ENCODE peak calls at places on chromosomes 2 and 18, in seven cellular contexts. One of them, this sample, is unnamed.

GRCh38 chr2:31414601-31415241 is at the start of gene XDH:
- DNase-seq in bronchial epithelial cell: peak
- DNase-seq in HFFc6: peak
- DNase-seq in left lung: no peak
- DNase-seq in HCT116: no peak
- DNase-seq in GM20000: no peak
- DNase-seq in OCI-LY7: no peak
- DNase-seq in this sample: no peak

GRCh38 chr2:160719116-160719515 is 225.5 kb upstream of the RBMS1 start:
- DNase-seq in OCI-LY7: no peak
- DNase-seq in HFFc6: peak
- DNase-seq in bronchial epithelial cell: peak
- DNase-seq in GM20000: no peak
- DNase-seq in left lung: no peak
- DNase-seq in HCT116: no peak
- DNase-seq in this sample: no peak

GRCh38 chr2:95043300-95043786 is 17.8 kb downstream of the MAL start:
- DNase-seq in bronchial epithelial cell: peak
- DNase-seq in GM20000: no peak
- DNase-seq in OCI-LY7: no peak
- DNase-seq in HCT116: no peak
- DNase-seq in HFFc6: peak
- DNase-seq in left lung: no peak
- DNase-seq in this sample: peak

GRCh38 chr2:181752301-181752700 is 72.0 kb upstream of the NEUROD1 start:
- DNase-seq in left lung: no peak
- DNase-seq in GM20000: no peak
- DNase-seq in bronchial epithelial cell: no peak
- DNase-seq in OCI-LY7: no peak
- DNase-seq in HFFc6: peak
- DNase-seq in HCT116: no peak
- DNase-seq in this sample: no peak

GRCh38 chr2:84880645-84881521 is at the start of gene TRABD2A:
- DNase-seq in OCI-LY7: no peak
- DNase-seq in HCT116: no peak
- DNase-seq in left lung: peak
- DNase-seq in GM20000: peak
- DNase-seq in HFFc6: no peak
- DNase-seq in bronchial epithelial cell: no peak
- DNase-seq in this sample: no peak

GRCh38 chr2:55985406-55985805 is 61.8 kb upstream of the EFEMP1 start:
- DNase-seq in HFFc6: no peak
- DNase-seq in HCT116: no peak
- DNase-seq in OCI-LY7: peak
- DNase-seq in left lung: no peak
- DNase-seq in bronchial epithelial cell: no peak
- DNase-seq in GM20000: peak
- DNase-seq in this sample: no peak

GRCh38 chr2:191441761-191442160 is 196.6 kb downstream of the MYO1B start:
- DNase-seq in bronchial epithelial cell: no peak
- DNase-seq in GM20000: no peak
- DNase-seq in HFFc6: peak
- DNase-seq in HCT116: no peak
- DNase-seq in left lung: no peak
- DNase-seq in OCI-LY7: no peak
- DNase-seq in this sample: no peak

GRCh38 chr18:70107037-70107436 is 98.5 kb downstream of the RTTN start:
- DNase-seq in left lung: no peak
- DNase-seq in OCI-LY7: no peak
- DNase-seq in HCT116: no peak
- DNase-seq in bronchial epithelial cell: no peak
- DNase-seq in HFFc6: no peak
- DNase-seq in GM20000: no peak
- DNase-seq in this sample: no peak

GRCh38 chr2:186422226-186422625 is 63.8 kb upstream of the ZC3H15 start:
- DNase-seq in bronchial epithelial cell: peak
- DNase-seq in GM20000: no peak
- DNase-seq in HFFc6: peak
- DNase-seq in OCI-LY7: no peak
- DNase-seq in HCT116: no peak
- DNase-seq in left lung: no peak
- DNase-seq in this sample: no peak

GRCh38 chr2:241689306-241689705 is 2.7 kb upstream of the DTYMK start:
- DNase-seq in HFFc6: no peak
- DNase-seq in HCT116: no peak
- DNase-seq in OCI-LY7: no peak
- DNase-seq in left lung: no peak
- DNase-seq in GM20000: no peak
- DNase-seq in bronchial epithelial cell: no peak
- DNase-seq in this sample: no peak
- TF ChIP-seq CTCF in HFFc6: no peak
- TF ChIP-seq CTCF in HCT116: no peak
- TF ChIP-seq CTCF in OCI-LY7: no peak
- TF ChIP-seq CTCF in left lung: no peak
- TF ChIP-seq CTCF in GM20000: no peak
- TF ChIP-seq CTCF in bronchial epithelial cell: no peak
- TF ChIP-seq CTCF in this sample: no peak

DNA sequence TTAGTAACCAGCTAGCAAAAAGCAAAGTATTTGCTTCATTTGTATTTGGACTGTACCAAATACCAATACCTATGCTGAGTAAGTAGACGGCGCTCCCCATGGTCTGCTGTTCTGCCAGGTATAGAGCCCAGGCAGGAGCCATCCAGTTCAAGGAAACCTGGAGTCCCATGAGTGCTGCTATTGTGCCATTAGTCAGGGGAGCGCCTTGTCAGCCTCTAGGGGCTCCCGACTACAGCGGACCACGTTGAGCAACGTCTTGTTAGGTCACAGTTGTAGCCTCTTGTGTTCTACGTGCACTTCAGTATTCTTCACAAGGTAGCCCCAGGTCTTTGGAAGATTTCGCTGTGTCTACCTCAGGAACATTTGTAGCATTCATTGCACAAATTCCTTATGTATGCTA is 21.6 kb upstream of the SLC9A2 start:
- DNase-seq in HCT116: no peak
- DNase-seq in left lung: no peak
- DNase-seq in HFFc6: no peak
- DNase-seq in GM20000: no peak
- DNase-seq in bronchial epithelial cell: no peak
- DNase-seq in OCI-LY7: no peak
- DNase-seq in this sample: no peak
- TF ChIP-seq CTCF in HCT116: no peak
- TF ChIP-seq CTCF in left lung: no peak
- TF ChIP-seq CTCF in HFFc6: no peak
- TF ChIP-seq CTCF in GM20000: no peak
- TF ChIP-seq CTCF in bronchial epithelial cell: no peak
- TF ChIP-seq CTCF in OCI-LY7: no peak
- TF ChIP-seq CTCF in this sample: no peak

GRCh38 chr2:110851531-110851930 is 119.2 kb downstream of the ACOXL start:
- DNase-seq in HCT116: no peak
- DNase-seq in bronchial epithelial cell: no peak
- DNase-seq in OCI-LY7: no peak
- DNase-seq in HFFc6: no peak
- DNase-seq in left lung: no peak
- DNase-seq in GM20000: no peak
- DNase-seq in this sample: no peak
- TF ChIP-seq CTCF in HCT116: no peak
- TF ChIP-seq CTCF in bronchial epithelial cell: no peak
- TF ChIP-seq CTCF in OCI-LY7: no peak
- TF ChIP-seq CTCF in HFFc6: no peak
- TF ChIP-seq CTCF in left lung: no peak
- TF ChIP-seq CTCF in GM20000: no peak
- TF ChIP-seq CTCF in this sample: no peak

GRCh38 chr2:108365656-108366055 is 12.1 kb upstream of the SULT1C4 start:
- DNase-seq in HCT116: no peak
- DNase-seq in OCI-LY7: no peak
- DNase-seq in left lung: no peak
- DNase-seq in bronchial epithelial cell: no peak
- DNase-seq in HFFc6: no peak
- DNase-seq in GM20000: no peak
- DNase-seq in this sample: no peak

GRCh38 chr2:108367776-108368175 is 10.0 kb upstream of the SULT1C4 start:
- DNase-seq in left lung: no peak
- DNase-seq in GM20000: no peak
- DNase-seq in OCI-LY7: no peak
- DNase-seq in HCT116: no peak
- DNase-seq in bronchial epithelial cell: no peak
- DNase-seq in HFFc6: no peak
- DNase-seq in this sample: no peak

GRCh38 chr2:108367014-108367413 is 10.7 kb upstream of the SULT1C4 start:
- DNase-seq in GM20000: no peak
- DNase-seq in HCT116: no peak
- DNase-seq in left lung: no peak
- DNase-seq in bronchial epithelial cell: peak
- DNase-seq in HFFc6: no peak
- DNase-seq in OCI-LY7: no peak
- DNase-seq in this sample: no peak

GRCh38 chr2:108370080-108370479 is 7.7 kb upstream of the SULT1C4 start:
- DNase-seq in HFFc6: no peak
- DNase-seq in OCI-LY7: no peak
- DNase-seq in HCT116: no peak
- DNase-seq in left lung: no peak
- DNase-seq in GM20000: no peak
- DNase-seq in bronchial epithelial cell: peak
- DNase-seq in this sample: no peak

GRCh38 chr2:108369153-108369552 is 8.6 kb upstream of the SULT1C4 start:
- DNase-seq in HCT116: no peak
- DNase-seq in left lung: no peak
- DNase-seq in bronchial epithelial cell: no peak
- DNase-seq in HFFc6: no peak
- DNase-seq in GM20000: no peak
- DNase-seq in OCI-LY7: no peak
- DNase-seq in this sample: no peak
- TF ChIP-seq CTCF in HCT116: no peak
- TF ChIP-seq CTCF in left lung: no peak
- TF ChIP-seq CTCF in bronchial epithelial cell: no peak
- TF ChIP-seq CTCF in HFFc6: no peak
- TF ChIP-seq CTCF in GM20000: no peak
- TF ChIP-seq CTCF in OCI-LY7: peak
- TF ChIP-seq CTCF in this sample: no peak

GRCh38 chr18:62399781-62400308 is 74.7 kb downstream of the TNFRSF11A start:
- DNase-seq in left lung: no peak
- DNase-seq in GM20000: no peak
- DNase-seq in HFFc6: no peak
- DNase-seq in OCI-LY7: no peak
- DNase-seq in HCT116: no peak
- DNase-seq in bronchial epithelial cell: peak
- DNase-seq in this sample: no peak
- TF ChIP-seq CTCF in left lung: no peak
- TF ChIP-seq CTCF in GM20000: no peak
- TF ChIP-seq CTCF in HFFc6: peak
- TF ChIP-seq CTCF in OCI-LY7: no peak
- TF ChIP-seq CTCF in HCT116: no peak
- TF ChIP-seq CTCF in bronchial epithelial cell: no peak
- TF ChIP-seq CTCF in this sample: peak

This sample was measured in mesothelial cell of epicardium.